ENCODE peak calls at places on chromosomes 4 and X, in ten cellular contexts. G is endodermal cell, K is IMR-90, W is mucosa of descending colon, F is progenitor cell of endocrine pancreas, U is cardiac muscle cell, B is Calu3, R is GM13976, P is pancreas, S is adrenal gland. T is an unnamed sample.
A peak's percentile ranks its signal among the peaks of the same experiment; 100 is the strongest.

GRCh38 chrX:8726031-8726652 is 5.8 kb downstream of the ANOS1 start:
- DNase-seq in S (no peak), W (no peak), R (no peak), B (no peak), U (no peak), P (no peak), K (no peak), G (peak; percentile 57), F (no peak), T (no peak)

GRCh38 chr4:73822389-73822788 is 14.1 kb upstream of the CXCL6 start:
- DNase-seq in R (no peak), G (no peak), K (no peak), F (no peak), U (no peak), W (no peak), B (no peak), P (no peak), S (no peak), T (no peak)

GRCh38 chr4:115323106-115323684 is 209.8 kb upstream of the NDST4 start:
- DNase-seq in K (no peak), B (no peak), W (no peak), F (no peak), R (no peak), U (no peak), S (no peak), P (no peak), G (no peak), T (no peak)

GRCh38 chrX:31070057-31070468 is 1.8 kb downstream of the FTHL17 start:
- DNase-seq in F (no peak), S (no peak), K (no peak), W (no peak), B (no peak), U (no peak), R (peak; percentile 26), G (no peak), P (no peak), T (no peak)

GRCh38 chr4:155666701-155667537 is at the start of gene GUCY1A1:
- DNase-seq in U (peak; percentile 19), F (peak; percentile 44), G (peak; percentile 83), S (peak; percentile 12), P (peak; percentile 38), R (peak; percentile 68), K (no peak), B (peak; percentile 65), W (peak; percentile 35), T (peak; percentile 36)

GRCh38 chr4:182449186-182449880 is 206.1 kb downstream of the TENM3 start:
- DNase-seq in S (peak; percentile 61), F (no peak), B (no peak), W (no peak), P (no peak), K (peak; percentile 49), G (no peak), U (no peak), R (no peak), T (no peak)

GRCh38 chrX:102934624-102935023 is 2.4 kb upstream of the RAB40AL start:
- DNase-seq in R (peak; percentile 34), W (no peak), U (peak; percentile 44), F (no peak), K (peak; percentile 4), S (no peak), G (peak; percentile 74), P (peak; percentile 3), B (peak; percentile 34), T (peak; percentile 30)

GRCh38 chrX:38215141-38215540 is 5.5 kb downstream of the SRPX start:
- DNase-seq in K (peak; percentile 75), G (no peak), B (no peak), R (no peak), F (no peak), W (no peak), S (no peak), U (peak; percentile 57), P (no peak), T (no peak)

GRCh38 chr4:94621491-94622080 is 136.2 kb upstream of the BMPR1B start:
- DNase-seq in K (peak; percentile 61), G (no peak), P (no peak), S (peak; percentile 16), U (peak; percentile 65), F (no peak), B (peak; percentile 27), W (no peak), R (peak; percentile 57), T (no peak)

GRCh38 chr4:148059617-148060180 is 327.8 kb downstream of the ARHGAP10 start:
- DNase-seq in S (no peak), U (no peak), G (no peak), W (no peak), K (no peak), R (no peak), P (peak; percentile 62), B (peak; percentile 5), F (no peak), T (no peak)

GRCh38 chr4:21901831-21902230 is 46.7 kb downstream of the KCNIP4 start:
- DNase-seq in K (peak; percentile 62), G (no peak), B (no peak), F (no peak), S (no peak), U (no peak), P (no peak), W (no peak), R (no peak), T (no peak)

GRCh38 chrX:38841766-38842165 is 40.5 kb downstream of the MID1IP1 start:
- DNase-seq in B (no peak), F (no peak), K (no peak), P (no peak), W (no peak), R (no peak), G (no peak), U (no peak), S (no peak), T (no peak)

GRCh38 chrX:120638619-120639018 is 8.8 kb upstream of the C1GALT1C1 start:
- DNase-seq in R (no peak), S (no peak), P (no peak), F (no peak), W (no peak), U (no peak), G (no peak), K (no peak), B (no peak), T (no peak)

GRCh38 chrX:108696690-108697089 is 39.7 kb downstream of the IRS4 start:
- DNase-seq in K (peak; percentile 9), R (no peak), S (no peak), P (no peak), U (peak; percentile 0), B (no peak), F (no peak), G (no peak), W (no peak), T (no peak)

GRCh38 chrX:108704839-108705238 is 31.5 kb downstream of the IRS4 start:
- DNase-seq in F (no peak), P (no peak), R (no peak), K (no peak), G (no peak), U (no peak), S (no peak), W (no peak), B (no peak), T (no peak)

GRCh38 chrX:108701633-108702032 is 34.7 kb downstream of the IRS4 start:
- DNase-seq in F (no peak), G (no peak), U (no peak), P (no peak), S (no peak), K (no peak), R (no peak), B (no peak), W (no peak), T (no peak)

DNA sequence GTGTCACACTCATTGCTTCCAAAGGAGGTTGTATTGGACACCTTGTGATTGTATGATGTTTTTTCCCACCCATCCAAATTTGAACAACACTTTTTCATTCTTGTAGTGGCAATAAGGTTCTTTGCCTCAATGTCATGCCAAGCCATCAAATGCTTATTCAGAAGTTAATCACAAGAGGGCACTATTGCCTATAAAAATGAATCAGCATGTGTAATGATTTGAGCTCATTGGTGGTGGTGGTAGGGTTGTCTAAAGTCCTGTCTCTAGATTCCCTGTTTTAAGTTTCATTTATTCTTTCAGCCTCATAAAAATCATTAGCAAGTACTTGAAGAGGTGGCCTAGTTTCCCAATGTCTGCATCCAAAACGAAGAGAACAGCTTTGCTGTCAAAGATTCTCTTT is 37.0 kb downstream of the IRS4 start:
- DNase-seq in W (no peak), U (peak; percentile 51), P (no peak), K (peak; percentile 14), B (no peak), S (no peak), F (no peak), G (no peak), R (peak; percentile 3), T (no peak)
- TF ChIP-seq CTCF in W (no peak), U (peak; percentile 29), P (no peak), K (peak; percentile 26), B (no peak), S (no peak), F (peak; percentile 59), G (peak; percentile 78), R (peak; percentile 36), T (peak; percentile 25)

GRCh38 chrX:97050413-97050812 is 166.7 kb downstream of the RPA4 start:
- DNase-seq in W (no peak), K (peak; percentile 38), S (no peak), G (no peak), B (no peak), U (peak; percentile 25), R (no peak), P (no peak), F (no peak), T (no peak)
- TF ChIP-seq CTCF in W (no peak), K (no peak), S (no peak), G (no peak), B (no peak), U (no peak), R (no peak), P (no peak), F (no peak), T (no peak)

GRCh38 chr4:164949448-164950118 is 27.9 kb downstream of the TRIM61 start:
- DNase-seq in U (no peak), R (no peak), G (peak; percentile 83), F (no peak), W (no peak), B (no peak), S (no peak), K (no peak), P (no peak), T (no peak)
- TF ChIP-seq CTCF in U (peak; percentile 9), R (peak; percentile 15), G (peak; percentile 74), F (peak; percentile 35), W (no peak), B (no peak), S (no peak), K (no peak), P (no peak), T (peak; percentile 44)

GRCh38 chrX:134908235-134908834 is 82.5 kb upstream of the SMIM10 start:
- DNase-seq in P (no peak), G (no peak), F (no peak), W (no peak), R (peak; percentile 33), S (peak; percentile 18), B (no peak), K (peak; percentile 65), U (peak; percentile 69), T (no peak)
- TF ChIP-seq CTCF in P (no peak), G (peak; percentile 29), F (no peak), W (no peak), R (no peak), S (no peak), B (no peak), K (peak; percentile 42), U (peak; percentile 28), T (no peak)

GRCh38 chr4:70948665-70949284 is 44.7 kb upstream of the DCK start:
- DNase-seq in S (no peak), W (no peak), R (no peak), F (no peak), U (no peak), B (no peak), P (no peak), K (no peak), G (no peak), T (no peak)
- TF ChIP-seq CTCF in S (no peak), W (no peak), R (peak; percentile 7), F (no peak), U (no peak), B (no peak), P (no peak), K (no peak), G (peak; percentile 30), T (no peak)

T was measured in glutamatergic neuron.